ENCODE peak calls at places on chromosomes 16 and 17, in ten cellular contexts. T, P, A, E, H, X, I, U, O and F are unnamed samples.

GRCh38 chr16:11136600-11136999 is 119.4 kb downstream of the SOCS1 start:
- DNase-seq in T (no peak), P (peak), A (no peak), E (no peak), H (no peak), X (no peak), I (no peak), U (peak), O (no peak), F (no peak)

GRCh38 chr17:63399856-63400255 is 46.2 kb downstream of the CYB561 start:
- DNase-seq in T (peak), P (peak), A (peak), E (peak), H (no peak), X (peak), I (peak), U (peak), O (no peak), F (peak)

GRCh38 chr17:83178533-83179201 is 99.3 kb downstream of the METRNL start:
- DNase-seq in T (no peak), P (no peak), A (peak), E (peak), H (no peak), X (peak), I (no peak), U (no peak), O (no peak), F (no peak)

GRCh38 chr17:8187517-8188407 is 2.2 kb downstream of the BORCS6 start:
- DNase-seq in T (peak), P (peak), A (peak), E (peak), H (peak), X (peak), I (peak), U (peak), O (peak), F (peak)

GRCh38 chr16:1261131-1261917 is 5.5 kb downstream of the TPSD1 start:
- DNase-seq in T (no peak), P (no peak), A (no peak), E (no peak), H (peak), X (no peak), I (no peak), U (no peak), O (no peak), F (no peak)

GRCh38 chr16:58258326-58258725 is 36.5 kb downstream of the PRSS54 start:
- DNase-seq in T (no peak), P (no peak), A (no peak), E (no peak), H (no peak), X (no peak), I (no peak), U (no peak), O (no peak), F (no peak)

GRCh38 chr16:85029413-85029794 is 1.8 kb downstream of the KIAA0513 start:
- DNase-seq in T (peak), P (peak), A (no peak), E (no peak), H (peak), X (no peak), I (peak), U (no peak), O (no peak), F (peak)

GRCh38 chr17:18247613-18248001 is 10.9 kb downstream of the FLII start:
- DNase-seq in T (no peak), P (no peak), A (peak), E (no peak), H (no peak), X (peak), I (no peak), U (peak), O (no peak), F (no peak)

GRCh38 chr17:1109606-1110523 is 69.9 kb downstream of the ABR start:
- DNase-seq in T (no peak), P (no peak), A (no peak), E (peak), H (peak), X (no peak), I (no peak), U (no peak), O (peak), F (no peak)

GRCh38 chr17:31158741-31159377 is 64.1 kb downstream of the NF1 start:
- DNase-seq in T (no peak), P (no peak), A (no peak), E (no peak), H (no peak), X (no peak), I (peak), U (no peak), O (no peak), F (peak)

GRCh38 chr17:31167111-31167510 is 72.3 kb downstream of the NF1 start:
- DNase-seq in T (no peak), P (no peak), A (no peak), E (no peak), H (no peak), X (no peak), I (no peak), U (no peak), O (no peak), F (no peak)

GRCh38 chr17:31163091-31163781 is 68.5 kb downstream of the NF1 start:
- DNase-seq in T (no peak), P (no peak), A (no peak), E (no peak), H (no peak), X (no peak), I (no peak), U (no peak), O (no peak), F (no peak)
- H3K4me3 ChIP-seq in T (no peak), P (no peak), A (no peak), E (no peak), H (no peak), X (no peak), I (no peak), U (no peak), O (no peak), F (no peak)

DNA sequence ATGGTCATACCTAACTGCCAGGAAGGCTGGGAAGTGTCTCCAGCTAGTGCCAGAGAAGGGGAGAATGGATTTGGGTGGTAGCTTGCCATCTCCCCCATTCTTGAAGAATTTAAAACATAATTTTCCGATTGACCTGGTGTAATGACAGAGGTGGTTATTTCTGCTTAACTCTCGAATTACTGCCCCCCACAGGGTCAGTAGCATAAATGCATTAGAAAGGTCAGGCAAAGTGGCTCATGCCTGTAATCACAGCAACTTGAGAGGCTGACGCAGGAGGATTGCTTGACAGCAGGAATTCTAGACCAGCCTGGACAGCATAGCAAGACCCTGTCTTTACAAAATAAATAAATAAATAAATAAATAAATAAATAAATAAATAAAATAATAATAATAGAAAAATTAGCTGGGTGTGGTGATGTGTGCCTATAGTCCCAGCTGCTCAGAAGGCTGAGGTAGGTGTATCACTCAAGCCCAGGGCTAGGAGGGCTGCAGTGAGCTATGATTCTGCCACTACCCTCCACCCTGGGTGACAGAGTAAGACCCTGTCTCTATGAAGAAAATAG is 27.5 kb downstream of the TMC7 start:
- DNase-seq in T (no peak), P (no peak), A (no peak), E (no peak), H (no peak), X (no peak), I (no peak), U (no peak), O (no peak), F (no peak)
- TF ChIP-seq CTCF in T (no peak), P (no peak), A (no peak), E (no peak), H (peak), X (no peak), I (no peak), U (no peak), O (no peak), F (no peak)

DNA sequence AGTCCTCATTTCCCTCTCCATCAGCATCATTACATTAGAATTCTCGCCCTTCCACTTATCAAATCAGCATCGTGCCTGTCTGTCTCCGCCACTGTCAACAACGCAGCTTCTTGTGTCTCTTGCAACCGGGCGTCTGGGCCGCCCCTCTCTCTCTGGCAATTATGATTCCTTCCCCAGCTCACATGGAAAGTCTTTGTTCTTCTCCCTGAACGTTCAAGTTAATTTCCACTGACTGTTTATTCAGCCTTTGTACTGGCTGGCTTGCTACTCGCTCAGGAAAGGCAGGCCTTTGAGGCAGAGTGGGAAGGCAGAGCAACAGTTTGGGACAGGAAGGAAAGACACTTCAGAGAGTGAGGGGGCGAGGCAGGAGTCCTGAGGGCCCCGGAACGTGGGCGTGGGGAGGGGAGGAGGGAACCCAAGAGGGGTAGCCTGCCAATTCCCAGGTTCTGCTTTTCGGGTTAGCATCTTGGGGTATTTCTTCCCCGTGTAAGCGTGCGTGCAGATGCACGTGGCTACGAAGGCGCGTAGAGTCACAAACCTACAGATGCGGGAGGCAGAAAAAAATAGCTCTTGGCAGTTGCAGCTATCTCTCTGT is 50.8 kb downstream of the AKAP1 start:
- DNase-seq in T (no peak), P (no peak), A (no peak), E (no peak), H (no peak), X (no peak), I (no peak), U (no peak), O (no peak), F (no peak)
- H3K4me3 ChIP-seq in T (no peak), P (no peak), A (no peak), E (no peak), H (no peak), X (no peak), I (no peak), U (no peak), O (no peak), F (no peak)

DNA sequence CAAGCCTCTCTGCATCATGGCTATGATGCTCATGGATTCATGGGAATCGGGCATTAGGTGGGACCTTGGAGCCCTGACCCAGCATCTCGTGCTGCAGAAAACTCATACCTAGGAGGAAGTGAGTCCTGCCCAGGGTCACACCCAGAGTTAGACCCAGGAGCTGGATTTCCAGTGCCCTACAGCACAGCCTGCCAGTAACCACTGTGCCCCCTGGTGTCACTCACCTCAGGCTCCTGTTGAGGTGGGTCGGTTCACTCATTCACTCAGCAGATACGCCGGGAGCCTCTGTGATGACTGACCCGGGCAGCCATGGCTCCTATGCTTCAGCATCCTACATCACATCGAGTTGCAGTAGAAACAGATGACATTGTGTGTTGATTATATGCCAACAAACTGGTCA is 143.4 kb downstream of the MSI2 start:
- DNase-seq in T (no peak), P (no peak), A (no peak), E (no peak), H (no peak), X (no peak), I (no peak), U (no peak), O (no peak), F (no peak)
- TF ChIP-seq CTCF in T (no peak), P (no peak), A (no peak), E (no peak), H (no peak), X (no peak), I (no peak), U (no peak), O (no peak), F (no peak)

DNA sequence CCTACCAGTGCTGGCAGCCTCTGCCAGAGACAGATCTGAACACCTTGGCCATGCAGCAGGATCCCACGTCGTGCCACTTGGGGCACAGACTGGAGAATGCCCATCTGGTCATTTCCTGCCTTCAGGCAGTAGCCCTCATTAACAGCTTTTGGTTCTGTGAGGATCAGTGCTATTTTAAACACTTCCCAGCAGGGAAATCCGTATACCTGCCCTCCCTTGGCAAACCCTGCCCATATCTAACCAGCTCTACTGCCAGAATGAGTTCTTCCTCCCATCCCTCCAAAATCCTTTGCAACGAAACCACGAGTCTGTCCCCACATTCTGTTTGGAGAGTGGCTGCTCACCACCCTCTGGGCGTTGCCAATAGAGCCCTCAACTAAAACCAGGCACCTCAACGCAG is 245.7 kb downstream of the ENGASE start:
- DNase-seq in T (no peak), P (no peak), A (no peak), E (no peak), H (no peak), X (no peak), I (no peak), U (no peak), O (no peak), F (no peak)
- H3K4me3 ChIP-seq in T (no peak), P (no peak), A (no peak), E (no peak), H (no peak), X (no peak), I (no peak), U (no peak), O (no peak), F (no peak)

GRCh38 chr17:19336938-19337711 is 25.4 kb downstream of the B9D1 start:
- DNase-seq in T (no peak), P (no peak), A (no peak), E (peak), H (no peak), X (peak), I (no peak), U (peak), O (peak), F (peak)
- TF ChIP-seq CTCF in T (no peak), P (peak), A (peak), E (peak), H (no peak), X (peak), I (no peak), U (peak), O (no peak), F (peak)

GRCh38 chr16:73066321-73066926 is 18.5 kb upstream of the ZFHX3 start:
- DNase-seq in T (no peak), P (no peak), A (no peak), E (peak), H (no peak), X (no peak), I (no peak), U (no peak), O (no peak), F (no peak)

GRCh38 chr16:73065617-73066313 is 17.8 kb upstream of the ZFHX3 start:
- DNase-seq in T (no peak), P (no peak), A (peak), E (peak), H (no peak), X (no peak), I (no peak), U (peak), O (no peak), F (no peak)

GRCh38 chr16:73064227-73064995 is 16.5 kb upstream of the ZFHX3 start:
- DNase-seq in T (peak), P (peak), A (peak), E (no peak), H (no peak), X (no peak), I (peak), U (peak), O (no peak), F (peak)

GRCh38 chr16:73063854-73064226 is 15.9 kb upstream of the ZFHX3 start:
- DNase-seq in T (no peak), P (no peak), A (no peak), E (no peak), H (no peak), X (no peak), I (no peak), U (no peak), O (no peak), F (no peak)

GRCh38 chr16:73064996-73065349 is 17.0 kb upstream of the ZFHX3 start:
- DNase-seq in T (no peak), P (no peak), A (peak), E (no peak), H (no peak), X (no peak), I (no peak), U (no peak), O (no peak), F (no peak)
- H3K4me3 ChIP-seq in T (peak), P (peak), A (peak), E (no peak), H (peak), X (no peak), I (peak), U (peak), O (no peak), F (peak)

GRCh38 chr17:61400058-61400785 is 579 bp downstream of the TBX2 start:
- DNase-seq in T (peak), P (no peak), A (no peak), E (peak), H (peak), X (no peak), I (peak), U (no peak), O (peak), F (peak)

GRCh38 chr17:61398721-61399130 is 917 bp upstream of the TBX2 start:
- DNase-seq in T (no peak), P (no peak), A (no peak), E (peak), H (no peak), X (no peak), I (peak), U (no peak), O (no peak), F (no peak)

GRCh38 chr17:61401280-61402072 is 1.8 kb downstream of the TBX2 start:
- DNase-seq in T (peak), P (no peak), A (no peak), E (peak), H (no peak), X (no peak), I (peak), U (no peak), O (no peak), F (peak)

GRCh38 chr17:61400786-61401279 is 1.2 kb downstream of the TBX2 start:
- DNase-seq in T (peak), P (no peak), A (no peak), E (peak), H (no peak), X (no peak), I (no peak), U (no peak), O (no peak), F (peak)

GRCh38 chr17:61399131-61400057 is at the start of gene TBX2:
- DNase-seq in T (peak), P (peak), A (no peak), E (peak), H (peak), X (peak), I (peak), U (peak), O (peak), F (peak)
- TF ChIP-seq CTCF in T (no peak), P (no peak), A (no peak), E (peak), H (no peak), X (no peak), I (no peak), U (no peak), O (peak), F (no peak)